ENCODE peak calls at places on chromosomes 2 and 18, in ten cellular contexts. G is aorta; C is putamen; X is tibial nerve; D is effector CD8-positive, alpha-beta T cell; I is PC-9; K is NCI-H1105 treated with DMSO at 0.1 percent for 48 hours; S is nucleus accumbens; P is T-helper 2 cell; M is T follicular helper cell. U is an unnamed sample.

GRCh38 chr18:45416168-45416567 is 199.1 kb upstream of the SLC14A2 start:
- DNase-seq in G (no peak), C (peak), X (no peak), D (no peak), I (no peak), K (peak), S (peak), P (no peak), M (no peak), U (peak)

GRCh38 chr2:126614529-126615279 is 41.3 kb upstream of the GYPC start:
- DNase-seq in G (no peak), C (no peak), X (no peak), D (no peak), I (no peak), K (no peak), S (no peak), P (no peak), M (no peak), U (no peak)

GRCh38 chr2:20212871-20213503 is 11.9 kb downstream of the SDC1 start:
- DNase-seq in G (no peak), C (no peak), X (no peak), D (no peak), I (peak), K (no peak), S (no peak), P (no peak), M (no peak), U (no peak)

GRCh38 chr2:191515536-191515935 is 162.4 kb upstream of the NABP1 start:
- DNase-seq in G (no peak), C (no peak), X (no peak), D (no peak), I (no peak), K (no peak), S (no peak), P (no peak), M (no peak), U (no peak)

GRCh38 chr2:173231465-173231864 is 123.2 kb upstream of the CDCA7 start:
- DNase-seq in G (no peak), C (no peak), X (no peak), D (no peak), I (no peak), K (no peak), S (no peak), P (no peak), M (no peak), U (no peak)

GRCh38 chr2:173090291-173090877 is 14.7 kb downstream of the MAP3K20 start:
- DNase-seq in G (no peak), C (no peak), X (no peak), D (no peak), I (no peak), K (no peak), S (no peak), P (no peak), M (no peak), U (no peak)

GRCh38 chr2:105388971-105389381 is 9.9 kb downstream of the FHL2 start:
- DNase-seq in G (no peak), C (no peak), X (no peak), D (no peak), I (no peak), K (no peak), S (no peak), P (no peak), M (no peak), U (no peak)

GRCh38 chr2:31401580-31401979 is 13.0 kb downstream of the XDH start:
- DNase-seq in G (no peak), C (no peak), X (no peak), D (no peak), I (peak), K (no peak), S (no peak), P (no peak), M (no peak), U (no peak)

GRCh38 chr2:189175869-189176431 is 3.6 kb downstream of the COL5A2 start:
- DNase-seq in G (no peak), C (no peak), X (no peak), D (no peak), I (no peak), K (no peak), S (no peak), P (no peak), M (no peak), U (no peak)

GRCh38 chr2:144801766-144802165 is 281.8 kb upstream of the ZEB2 start:
- DNase-seq in G (no peak), C (no peak), X (no peak), D (no peak), I (no peak), K (no peak), S (no peak), P (no peak), M (no peak), U (no peak)

GRCh38 chr2:191312163-191312562 is 67.0 kb downstream of the MYO1B start:
- DNase-seq in G (no peak), C (no peak), X (no peak), D (no peak), I (no peak), K (no peak), S (no peak), P (no peak), M (no peak), U (no peak)

GRCh38 chr2:11764359-11764758 is 17.9 kb downstream of the LPIN1 start:
- DNase-seq in G (no peak), C (no peak), X (no peak), D (no peak), I (no peak), K (no peak), S (no peak), P (no peak), M (no peak), U (peak)

GRCh38 chr2:190978389-190979053 is 35.5 kb downstream of the STAT1 start:
- DNase-seq in G (no peak), C (no peak), X (no peak), D (no peak), I (no peak), K (no peak), S (no peak), P (no peak), M (no peak), U (no peak)

GRCh38 chr2:66869076-66869475 is 434.2 kb downstream of the MEIS1 start:
- DNase-seq in G (no peak), C (no peak), X (no peak), D (no peak), I (no peak), K (no peak), S (no peak), P (no peak), M (no peak), U (no peak)

GRCh38 chr2:46320141-46320567 is 22.9 kb downstream of the EPAS1 start:
- DNase-seq in G (no peak), C (no peak), X (no peak), D (no peak), I (no peak), K (no peak), S (no peak), P (no peak), M (no peak), U (no peak)

GRCh38 chr2:25250331-25251031 is 82.1 kb upstream of the POMC start:
- DNase-seq in G (no peak), C (peak), X (no peak), D (no peak), I (no peak), K (no peak), S (peak), P (no peak), M (no peak), U (no peak)

GRCh38 chr2:109239720-109240119 is 110.7 kb downstream of the SH3RF3 start:
- DNase-seq in G (no peak), C (no peak), X (no peak), D (no peak), I (peak), K (no peak), S (no peak), P (no peak), M (no peak), U (no peak)

GRCh38 chr2:158753561-158754302 is 41.4 kb upstream of the DAPL1 start:
- DNase-seq in G (no peak), C (peak), X (peak), D (no peak), I (no peak), K (peak), S (peak), P (no peak), M (peak), U (peak)

GRCh38 chr2:101349893-101350662 is 37.2 kb downstream of the CREG2 start:
- DNase-seq in G (no peak), C (peak), X (no peak), D (no peak), I (no peak), K (no peak), S (peak), P (no peak), M (no peak), U (no peak)

GRCh38 chr2:185583058-185583816 is 155.4 kb upstream of the FSIP2 start:
- DNase-seq in G (no peak), C (no peak), X (no peak), D (no peak), I (peak), K (peak), S (no peak), P (no peak), M (no peak), U (no peak)

GRCh38 chr2:223884399-223884798 is 47.0 kb upstream of the AP1S3 start:
- DNase-seq in G (no peak), C (no peak), X (no peak), D (no peak), I (no peak), K (no peak), S (no peak), P (no peak), M (no peak), U (no peak)

GRCh38 chr18:49161627-49162026 is 210.9 kb upstream of the SMAD7 start:
- DNase-seq in G (no peak), C (no peak), X (no peak), D (no peak), I (no peak), K (no peak), S (no peak), P (no peak), M (no peak), U (no peak)

GRCh38 chr2:99710720-99711612 is 221.1 kb upstream of the REV1 start:
- DNase-seq in G (no peak), C (peak), X (no peak), D (no peak), I (no peak), K (no peak), S (no peak), P (no peak), M (no peak), U (no peak)

GRCh38 chr2:216015722-216016464 is 2.5 kb upstream of the MREG start:
- DNase-seq in G (no peak), C (no peak), X (no peak), D (no peak), I (no peak), K (no peak), S (no peak), P (peak), M (peak), U (peak)

GRCh38 chr18:21557607-21558253 is 42.8 kb downstream of the ESCO1 start:
- DNase-seq in G (no peak), C (no peak), X (no peak), D (no peak), I (no peak), K (no peak), S (no peak), P (no peak), M (no peak), U (no peak)

GRCh38 chr2:16666453-16666801 is 793 bp upstream of the CYRIA start:
- DNase-seq in G (no peak), C (no peak), X (no peak), D (no peak), I (peak), K (no peak), S (no peak), P (no peak), M (no peak), U (no peak)

GRCh38 chr2:113282747-113283533 is 4.2 kb upstream of the PAX8 start:
- DNase-seq in G (peak), C (peak), X (peak), D (no peak), I (peak), K (no peak), S (peak), P (no peak), M (no peak), U (no peak)

GRCh38 chr2:10985260-10985659 is 73.5 kb downstream of the KCNF1 start:
- DNase-seq in G (no peak), C (no peak), X (no peak), D (no peak), I (no peak), K (no peak), S (no peak), P (no peak), M (no peak), U (no peak)

GRCh38 chr2:20568501-20569463 is 82.1 kb downstream of the HS1BP3 start:
- DNase-seq in G (no peak), C (no peak), X (no peak), D (no peak), I (peak), K (no peak), S (no peak), P (no peak), M (no peak), U (no peak)

GRCh38 chr2:105498281-105498846 is 99.5 kb upstream of the FHL2 start:
- DNase-seq in G (no peak), C (no peak), X (no peak), D (no peak), I (no peak), K (no peak), S (no peak), P (no peak), M (no peak), U (no peak)

GRCh38 chr18:52311331-52311730 is 28.7 kb upstream of the DCC start:
- DNase-seq in G (no peak), C (no peak), X (no peak), D (no peak), I (no peak), K (peak), S (no peak), P (no peak), M (no peak), U (no peak)

GRCh38 chr2:216164087-216164486 is 54.9 kb downstream of the XRCC5 start:
- DNase-seq in G (no peak), C (no peak), X (no peak), D (no peak), I (no peak), K (no peak), S (no peak), P (no peak), M (no peak), U (no peak)

GRCh38 chr2:1603521-1603920 is 140.8 kb downstream of the PXDN start:
- DNase-seq in G (no peak), C (no peak), X (no peak), D (no peak), I (no peak), K (no peak), S (no peak), P (no peak), M (no peak), U (no peak)

GRCh38 chr2:175418224-175418843 is 236.8 kb upstream of the ATP5MC3 start:
- DNase-seq in G (no peak), C (no peak), X (no peak), D (no peak), I (no peak), K (no peak), S (no peak), P (no peak), M (no peak), U (no peak)

GRCh38 chr2:233479616-233480489 is 86.7 kb downstream of the USP40 start:
- DNase-seq in G (no peak), C (no peak), X (no peak), D (no peak), I (no peak), K (no peak), S (no peak), P (no peak), M (no peak), U (no peak)

GRCh38 chr18:47689386-47689785 is 241.1 kb downstream of the SMAD2 start:
- DNase-seq in G (no peak), C (no peak), X (no peak), D (no peak), I (no peak), K (no peak), S (no peak), P (no peak), M (no peak), U (no peak)

U was measured in COR-L47.